ENCODE peak calls at places on chromosome 4, in eight cellular contexts. D is cardiac muscle cell, J is GM23338, T is choroid plexus epithelial cell, F is retinal pigment epithelial cell, Z is prostate gland, A is non-pigmented ciliary epithelial cell, E is RCC 7860. H is an unnamed sample.

GRCh38 chr4:153976954-153977353 is 188.1 kb upstream of the SFRP2 start:
- DNase-seq in D (no peak), A (no peak), F (no peak), Z (no peak), E (no peak), J (no peak), T (peak; percentile 9), H (no peak)

GRCh38 chr4:80542747-80543146 is 207.2 kb downstream of the CFAP299 start:
- DNase-seq in Z (no peak), J (no peak), A (no peak), D (no peak), F (no peak), E (no peak), T (no peak), H (no peak)

GRCh38 chr4:86822136-86822535 is 27.0 kb downstream of the SLC10A6 start:
- DNase-seq in F (no peak), Z (no peak), A (no peak), D (no peak), J (no peak), T (no peak), E (no peak), H (no peak)

GRCh38 chr4:165953181-165953580 is 80.1 kb downstream of the TLL1 start:
- DNase-seq in F (no peak), J (no peak), E (no peak), T (no peak), D (no peak), A (no peak), Z (no peak), H (no peak)

GRCh38 chr4:3681191-3681590 is 85.0 kb upstream of the ADRA2C start:
- DNase-seq in D (no peak), J (no peak), F (no peak), Z (no peak), E (no peak), A (no peak), T (no peak), H (no peak)

GRCh38 chr4:123835852-123836251 is 439.3 kb downstream of the SPRY1 start:
- DNase-seq in E (no peak), F (no peak), J (no peak), A (no peak), D (no peak), Z (no peak), T (no peak), H (no peak)

GRCh38 chr4:170400346-170400745 is 310.6 kb upstream of the AADAT start:
- DNase-seq in D (no peak), A (no peak), J (peak; percentile 29), T (no peak), Z (no peak), E (peak; percentile 41), F (no peak), H (no peak)

GRCh38 chr4:186570193-186570996 is 15.0 kb upstream of the MTNR1A start:
- DNase-seq in E (peak; percentile 27), J (no peak), A (peak; percentile 37), T (peak; percentile 40), D (peak; percentile 79), Z (no peak), F (peak; percentile 62), H (peak; percentile 18)

GRCh38 chr4:143667461-143667860 is 33.0 kb downstream of the FREM3 start:
- DNase-seq in J (no peak), E (no peak), T (peak; percentile 70), A (peak; percentile 67), D (peak; percentile 96), F (peak; percentile 98), Z (no peak), H (no peak)

GRCh38 chr4:138979742-138980141 is 35.8 kb upstream of the NOCT start:
- DNase-seq in F (no peak), J (no peak), T (no peak), Z (no peak), D (no peak), E (no peak), A (no peak), H (no peak)

GRCh38 chr4:54484361-54484760 is 173.4 kb upstream of the KIT start:
- DNase-seq in E (no peak), F (no peak), Z (no peak), J (no peak), A (no peak), D (no peak), T (no peak), H (no peak)

GRCh38 chr4:96742332-96743014 is 902.6 kb downstream of the PDHA2 start:
- DNase-seq in E (no peak), A (no peak), J (no peak), T (no peak), F (no peak), D (no peak), Z (no peak), H (no peak)

H was measured in BJ.